ENCODE peak calls at places on chromosome 21, in five cellular contexts. J is stomach, O is IMR-90, P is Peyer's patch, H is gastrocnemius medialis. L is an unnamed sample.

GRCh38 chr21:32581732-32582131 is 3.6 kb downstream of the TCP10L start:
- DNase-seq in J (no peak), O (no peak), P (no peak), H (no peak), L (no peak)

GRCh38 chr21:26920055-26920454 is 46.8 kb downstream of the ADAMTS5 start:
- DNase-seq in J (no peak), O (peak; percentile 53), P (no peak), H (no peak), L (no peak)

GRCh38 chr21:22855581-22855980 is 1857.4 kb downstream of the NCAM2 start:
- DNase-seq in J (no peak), O (no peak), P (no peak), H (no peak), L (no peak)

GRCh38 chr21:33871171-33871570 is 44.4 kb downstream of the ATP5PO start:
- DNase-seq in J (no peak), O (peak; percentile 51), P (no peak), H (no peak), L (no peak)

GRCh38 chr21:17498586-17498985 is 14.3 kb upstream of the CXADR start:
- DNase-seq in J (no peak), O (no peak), P (no peak), H (no peak), L (no peak)

GRCh38 chr21:26756491-26757159 is 88.6 kb downstream of the ADAMTS1 start:
- DNase-seq in J (no peak), O (peak; percentile 55), P (no peak), H (no peak), L (no peak)

GRCh38 chr21:29196664-29197052 is 66.2 kb downstream of the MAP3K7CL start:
- DNase-seq in J (no peak), O (peak; percentile 28), P (no peak), H (no peak), L (no peak)

GRCh38 chr21:27954806-27955205 is 987.9 kb upstream of the ADAMTS5 start:
- DNase-seq in J (no peak), O (peak; percentile 71), P (no peak), H (no peak), L (no peak)

GRCh38 chr21:27570306-27570868 is 603.5 kb upstream of the ADAMTS5 start:
- DNase-seq in J (peak; percentile 25), O (peak; percentile 94), P (no peak), H (peak; percentile 31), L (peak; percentile 69)

GRCh38 chr21:33046455-33046854 is 20.7 kb downstream of the OLIG2 start:
- DNase-seq in J (no peak), O (no peak), P (no peak), H (no peak), L (no peak)

GRCh38 chr21:29334717-29335428 is 36.2 kb downstream of the BACH1 start:
- DNase-seq in J (no peak), O (peak; percentile 78), P (no peak), H (no peak), L (no peak)

GRCh38 chr21:28207776-28208175 is 784.9 kb downstream of the LTN1 start:
- DNase-seq in J (no peak), O (peak; percentile 83), P (no peak), H (no peak), L (no peak)

GRCh38 chr21:17613242-17613676 is 558 bp upstream of the BTG3 start:
- DNase-seq in J (peak; percentile 49), O (no peak), P (no peak), H (no peak), L (peak; percentile 19)

GRCh38 chr21:32770514-32771133 is 931 bp downstream of the PAXBP1 start:
- DNase-seq in J (no peak), O (peak; percentile 8), P (no peak), H (no peak), L (no peak)

GRCh38 chr21:33666153-33666552 is 23.9 kb downstream of the ITSN1 start:
- DNase-seq in J (no peak), O (peak; percentile 16), P (no peak), H (no peak), L (no peak)

GRCh38 chr21:21345872-21346271 is 347.7 kb downstream of the NCAM2 start:
- DNase-seq in J (no peak), O (no peak), P (no peak), H (no peak), L (no peak)

GRCh38 chr21:32712043-32712442 is 15.8 kb downstream of the SYNJ1 start:
- DNase-seq in J (no peak), O (no peak), P (no peak), H (no peak), L (no peak)

GRCh38 chr21:35430260-35430659 is 381.2 kb upstream of the RUNX1 start:
- DNase-seq in J (no peak), O (no peak), P (no peak), H (no peak), L (no peak)

GRCh38 chr21:27220416-27220815 is 253.5 kb upstream of the ADAMTS5 start:
- DNase-seq in J (no peak), O (no peak), P (no peak), H (no peak), L (no peak)

GRCh38 chr21:33031152-33031551 is 5.4 kb downstream of the OLIG2 start:
- DNase-seq in J (no peak), O (no peak), P (no peak), H (no peak), L (no peak)

GRCh38 chr21:32812035-32812434 is 40.5 kb upstream of the PAXBP1 start:
- DNase-seq in J (no peak), O (peak; percentile 10), P (no peak), H (no peak), L (peak; percentile 67)

GRCh38 chr21:33731447-33731846 is 89.1 kb downstream of the ITSN1 start:
- DNase-seq in J (no peak), O (no peak), P (no peak), H (no peak), L (no peak)

GRCh38 chr21:17550671-17551308 is 37.9 kb downstream of the CXADR start:
- DNase-seq in J (no peak), O (no peak), P (no peak), H (no peak), L (no peak)

GRCh38 chr21:19557488-19557887 is 1153.9 kb upstream of the TMPRSS15 start:
- DNase-seq in J (no peak), O (no peak), P (no peak), H (no peak), L (no peak)

GRCh38 chr21:33402011-33402979 is 918 bp upstream of the IFNGR2 start:
- DNase-seq in J (peak; percentile 40), O (peak; percentile 71), P (peak; percentile 63), H (peak; percentile 33), L (peak; percentile 74)

GRCh38 chr21:41160036-41160435 is 7.9 kb upstream of the BACE2 start:
- DNase-seq in J (no peak), O (no peak), P (no peak), H (no peak), L (no peak)

GRCh38 chr21:40128891-40129290 is 261.7 kb downstream of the PCP4 start:
- DNase-seq in J (no peak), O (no peak), P (no peak), H (no peak), L (no peak)

GRCh38 chr21:21295303-21295702 is 297.1 kb downstream of the NCAM2 start:
- DNase-seq in J (no peak), O (no peak), P (no peak), H (no peak), L (no peak)

GRCh38 chr21:33458861-33459260 is 20.9 kb downstream of the TMEM50B start:
- DNase-seq in J (no peak), O (peak; percentile 19), P (no peak), H (no peak), L (no peak)

GRCh38 chr21:35616090-35616489 is 444.2 kb downstream of the SETD4 start:
- DNase-seq in J (no peak), O (peak; percentile 70), P (no peak), H (no peak), L (no peak)

DNA sequence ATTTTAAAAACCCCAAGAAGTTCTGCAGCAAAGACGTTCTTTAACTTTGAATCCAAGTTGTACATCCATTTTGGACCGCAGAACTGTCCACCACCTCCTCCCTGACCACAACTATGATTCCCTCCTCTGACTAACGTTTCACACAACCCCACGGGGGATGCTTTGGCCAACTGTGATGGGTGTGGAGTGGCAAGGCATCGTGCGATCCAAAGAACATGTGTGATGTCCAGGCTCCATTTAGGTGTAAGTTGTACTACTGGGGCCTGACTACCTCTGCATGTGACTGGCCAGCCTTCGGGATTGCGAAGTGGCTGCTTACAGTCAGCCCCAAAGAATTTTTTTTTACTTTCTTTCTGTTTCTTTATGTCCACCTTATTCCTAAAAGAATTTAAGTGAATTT is 6.7 kb downstream of the KCNJ15 start:
- DNase-seq in J (no peak), O (peak; percentile 60), P (no peak), H (no peak), L (no peak)
- H3K4me1 ChIP-seq in J (peaks cover 54% of the 10 kb centered on the region), O (peaks cover 17% of the 10 kb centered on the region), P (no peaks in the 10 kb centered on the region), H (no peaks in the 10 kb centered on the region), L (no peaks in the 10 kb centered on the region)

GRCh38 chr21:31566061-31566460 is 93.4 kb upstream of the SOD1 start:
- DNase-seq in J (no peak), O (no peak), P (no peak), H (no peak), L (no peak)
- TF ChIP-seq POLR2A in J (no peak), O (no peak), P (no peak), H (no peak), L (no peak)

GRCh38 chr21:46252840-46253239 is 24.3 kb upstream of the LSS start:
- DNase-seq in J (no peak), O (no peak), P (no peak), H (no peak), L (no peak)
- H3K27ac ChIP-seq in J (no peak overlapping the region), O (no peak overlapping the region), P (no peak overlapping the region), H (peak overlapping the region; percentile 64), L (no peak overlapping the region)

GRCh38 chr21:42538479-42539275 is 25.0 kb downstream of the SLC37A1 start:
- DNase-seq in J (no peak), O (no peak), P (peak; percentile 12), H (no peak), L (no peak)

GRCh38 chr21:42537106-42537742 is 23.6 kb downstream of the SLC37A1 start:
- DNase-seq in J (no peak), O (no peak), P (no peak), H (no peak), L (no peak)

GRCh38 chr21:42535602-42536171 is 22.0 kb downstream of the SLC37A1 start:
- DNase-seq in J (peak; percentile 72), O (no peak), P (peak; percentile 64), H (no peak), L (no peak)

GRCh38 chr21:42534901-42535378 is 21.3 kb downstream of the SLC37A1 start:
- DNase-seq in J (peak; percentile 24), O (no peak), P (peak; percentile 0), H (no peak), L (no peak)

DNA sequence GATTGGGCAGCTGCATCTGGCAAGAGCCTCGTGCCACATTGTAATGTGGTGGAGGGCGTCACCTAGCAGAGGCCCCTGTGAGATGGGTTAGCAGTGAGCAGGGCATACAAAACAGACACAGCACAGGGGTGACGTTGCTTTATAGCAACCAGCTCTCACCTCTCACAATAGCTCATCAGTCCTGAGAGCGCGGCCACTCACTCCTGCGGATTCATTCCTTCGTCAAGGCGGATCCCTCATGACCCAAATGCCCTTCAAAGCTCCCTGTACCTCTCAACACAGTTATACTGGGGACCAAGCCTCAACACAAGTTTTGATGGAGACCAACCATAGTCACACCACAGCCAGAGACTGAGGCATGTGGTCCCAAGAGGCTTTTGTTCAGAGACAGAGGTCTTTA is 22.9 kb downstream of the SLC37A1 start:
- DNase-seq in J (no peak), O (no peak), P (peak; percentile 11), H (no peak), L (no peak)
- H3K4me1 ChIP-seq in J (peaks cover 84% of the 10 kb centered on the region), O (no peaks in the 10 kb centered on the region), P (peaks cover 50% of the 10 kb centered on the region), H (peaks cover 25% of the 10 kb centered on the region), L (peaks cover 7% of the 10 kb centered on the region)